ENCODE peak calls at places on chromosomes 11 and 22, in ten cellular contexts. O is myocyte; Q is stimulated activated CD8-positive, alpha-beta memory T cell treated with anti-CD3 and anti-CD28 coated beads, Interleukin-7, amount 100 ng/mL, for 24 hours; H is hepatocyte; D is pulmonary artery endothelial cell; S is H4; Y is foreskin fibroblast; T is naive thymus-derived CD4-positive, alpha-beta T cell; M is HS-5; K is HFF-Myc. Z is an unnamed sample.

GRCh38 chr11:119721129-119722120 is 7.6 kb downstream of the NECTIN1 start:
- DNase-seq in M (no peak), S (peak), K (peak), T (no peak), D (no peak), O (peak), Q (no peak), Y (peak), H (no peak), Z (peak)

GRCh38 chr11:8004008-8004407 is 16.9 kb downstream of the EIF3F start:
- DNase-seq in D (no peak), Y (no peak), K (no peak), Q (no peak), S (no peak), T (no peak), H (no peak), O (no peak), M (no peak), Z (no peak)

GRCh38 chr11:1109918-1110705 is 35.4 kb downstream of the MUC2 start:
- DNase-seq in Q (no peak), Y (no peak), O (no peak), T (no peak), D (no peak), S (no peak), M (no peak), K (no peak), H (no peak), Z (no peak)

GRCh38 chr22:33889748-33890147 is 30.5 kb downstream of the LARGE1 start:
- DNase-seq in Q (no peak), H (no peak), D (no peak), M (no peak), T (no peak), O (no peak), S (no peak), Y (no peak), K (no peak), Z (no peak)

GRCh38 chr22:35844886-35845285 is 127.2 kb downstream of the APOL5 start:
- DNase-seq in H (no peak), Q (no peak), O (no peak), Y (no peak), S (no peak), T (no peak), M (no peak), K (no peak), D (no peak), Z (no peak)

GRCh38 chr22:30889268-30889995 is 79.1 kb downstream of the MORC2 start:
- DNase-seq in S (no peak), H (peak), O (no peak), K (no peak), T (no peak), Q (no peak), D (no peak), Y (no peak), M (no peak), Z (no peak)

GRCh38 chr11:44256673-44257291 is 53.2 kb downstream of the ALX4 start:
- DNase-seq in T (no peak), Q (no peak), H (no peak), Y (no peak), D (no peak), K (no peak), M (no peak), O (no peak), S (no peak), Z (no peak)

GRCh38 chr11:76008474-76008873 is 193.5 kb downstream of the UVRAG start:
- DNase-seq in D (no peak), O (no peak), S (no peak), K (no peak), H (no peak), Q (no peak), Y (peak), T (no peak), M (peak), Z (no peak)

GRCh38 chr11:134655189-134655937 is 243.3 kb upstream of the B3GAT1 start:
- DNase-seq in H (no peak), S (no peak), Y (no peak), M (no peak), D (no peak), K (no peak), Q (no peak), O (no peak), T (no peak), Z (no peak)

GRCh38 chr11:8925711-8926110 is 7.0 kb downstream of the C11orf16 start:
- DNase-seq in O (no peak), Q (no peak), S (no peak), H (no peak), D (no peak), M (no peak), T (no peak), Y (no peak), K (no peak), Z (no peak)

GRCh38 chr11:129894281-129895125 is 875 bp downstream of the NFRKB start:
- DNase-seq in Q (no peak), K (no peak), T (peak), D (no peak), H (peak), S (no peak), Y (peak), M (peak), O (peak), Z (no peak)

GRCh38 chr11:64591257-64592233 is 525 bp downstream of the SLC22A12 start:
- DNase-seq in K (no peak), H (no peak), Y (no peak), T (no peak), Q (no peak), D (no peak), S (no peak), M (no peak), O (no peak), Z (no peak)

GRCh38 chr11:74086242-74086884 is 77.5 kb upstream of the UCP3 start:
- DNase-seq in M (no peak), S (no peak), K (no peak), Y (no peak), H (no peak), D (no peak), T (no peak), O (no peak), Q (no peak), Z (no peak)

GRCh38 chr11:122115520-122116343 is at the start of gene BLID:
- DNase-seq in T (no peak), Y (peak), Q (no peak), S (no peak), O (no peak), D (no peak), M (no peak), K (no peak), H (peak), Z (peak)

GRCh38 chr11:1830119-1830499 is 4.7 kb upstream of the SYT8 start:
- DNase-seq in M (no peak), O (peak), Q (no peak), Y (no peak), D (no peak), H (no peak), S (peak), K (no peak), T (no peak), Z (no peak)

GRCh38 chr22:37237371-37238268 is 6.4 kb downstream of the RAC2 start:
- DNase-seq in Y (peak), K (no peak), Q (no peak), D (no peak), T (no peak), O (no peak), S (no peak), H (no peak), M (no peak), Z (no peak)

GRCh38 chr22:50008151-50009040 is 4.2 kb downstream of the IL17REL start:
- DNase-seq in T (no peak), D (no peak), K (no peak), S (no peak), Y (no peak), O (peak), M (no peak), Q (no peak), H (peak), Z (no peak)

GRCh38 chr11:125923012-125923579 is 18.8 kb downstream of the DDX25 start:
- DNase-seq in Y (peak), M (peak), D (peak), S (peak), H (peak), K (peak), Q (no peak), O (peak), T (peak), Z (peak)

GRCh38 chr22:30506507-30506968 is 1.0 kb upstream of the SEC14L4 start:
- DNase-seq in O (no peak), K (no peak), H (no peak), Y (no peak), S (no peak), T (no peak), M (no peak), D (no peak), Q (no peak), Z (no peak)

GRCh38 chr22:44658371-44658953 is 43.5 kb upstream of the PRR5 start:
- DNase-seq in O (peak), H (peak), S (peak), T (no peak), M (no peak), D (no peak), K (no peak), Y (peak), Q (no peak), Z (peak)

GRCh38 chr11:63670738-63671321 is 346 bp downstream of the ATL3 start:
- DNase-seq in Y (peak), S (peak), M (no peak), K (no peak), H (peak), Q (no peak), O (peak), D (no peak), T (peak), Z (peak)

GRCh38 chr11:130671801-130672700 is 223.6 kb downstream of the ADAMTS15 start:
- DNase-seq in D (no peak), S (no peak), M (no peak), H (peak), T (no peak), O (peak), Q (no peak), K (no peak), Y (peak), Z (peak)

GRCh38 chr11:20026629-20027545 is 133.4 kb downstream of the DBX1 start:
- DNase-seq in M (no peak), H (peak), Y (no peak), S (no peak), O (no peak), T (no peak), K (no peak), Q (no peak), D (no peak), Z (peak)

GRCh38 chr11:101470414-101470813 is 113.4 kb downstream of the TRPC6 start:
- DNase-seq in M (no peak), S (no peak), H (peak), Y (peak), O (no peak), D (no peak), Q (no peak), T (no peak), K (no peak), Z (no peak)

GRCh38 chr22:49734882-49735281 is 92.8 kb downstream of the BRD1 start:
- DNase-seq in K (no peak), O (no peak), S (no peak), Y (no peak), M (no peak), D (no peak), H (no peak), T (no peak), Q (no peak), Z (no peak)

GRCh38 chr11:125123947-125124633 is 12.7 kb upstream of the TMEM218 start:
- DNase-seq in D (peak), Q (peak), K (peak), O (peak), M (peak), T (peak), Y (peak), S (peak), H (peak), Z (peak)

GRCh38 chr22:32528984-32529982 is 54.7 kb downstream of the FBXO7 start:
- DNase-seq in S (peak), Q (peak), Y (peak), K (peak), D (peak), H (peak), T (peak), O (peak), M (peak), Z (peak)

GRCh38 chr11:108233277-108233945 is 10.5 kb downstream of the ATM start:
- DNase-seq in D (no peak), K (no peak), T (no peak), S (no peak), Q (no peak), Y (no peak), M (no peak), O (no peak), H (no peak), Z (no peak)

GRCh38 chr11:16194566-16194965 is 161.8 kb downstream of the SOX6 start:
- DNase-seq in T (no peak), Y (peak), Q (no peak), S (no peak), H (no peak), K (no peak), M (no peak), D (no peak), O (no peak), Z (peak)

GRCh38 chr22:22879675-22880029 is 8.0 kb upstream of the IGLL5 start:
- DNase-seq in D (no peak), S (no peak), T (no peak), Y (no peak), O (no peak), K (no peak), M (no peak), Q (no peak), H (no peak), Z (no peak)

GRCh38 chr22:21076907-21077625 is 31.3 kb downstream of the LRRC74B start:
- DNase-seq in D (no peak), K (no peak), T (no peak), H (no peak), Y (no peak), S (no peak), O (no peak), M (no peak), Q (no peak), Z (no peak)

GRCh38 chr22:30717331-30717921 is 22.8 kb downstream of the OSBP2 start:
- DNase-seq in Y (peak), S (no peak), K (peak), H (no peak), O (peak), M (peak), T (no peak), Q (no peak), D (peak), Z (no peak)

GRCh38 chr11:96329419-96329818 is 13.6 kb downstream of the MAML2 start:
- DNase-seq in D (no peak), O (no peak), T (no peak), S (no peak), Q (no peak), K (no peak), M (no peak), H (no peak), Y (no peak), Z (no peak)

GRCh38 chr22:24181088-24181995 is at the start of gene SUSD2:
- DNase-seq in Q (no peak), M (no peak), D (no peak), H (peak), K (no peak), T (no peak), S (no peak), O (no peak), Y (peak), Z (no peak)

GRCh38 chr11:10503217-10503616 is 37.8 kb downstream of the RNF141 start:
- DNase-seq in S (no peak), T (no peak), Y (no peak), M (no peak), Q (no peak), H (no peak), K (no peak), D (no peak), O (no peak), Z (no peak)

Z was measured in midbrain.